ENCODE peak calls at places on chromosomes 7 and 10, in five cellular contexts. One of them, this sample, is unnamed.

GRCh38 chr10:108911814-108912541 is 1011.3 kb downstream of the XPNPEP1 start:
- DNase-seq in AG09309: no peak
- DNase-seq in prostate gland: no peak
- DNase-seq in GM23338: peak; percentile 97
- DNase-seq in GM12878: no peak
- DNase-seq in this sample: peak; percentile 34

GRCh38 chr10:36313142-36313541 is 671.0 kb upstream of the FZD8 start:
- DNase-seq in AG09309: no peak
- DNase-seq in prostate gland: no peak
- DNase-seq in GM23338: no peak
- DNase-seq in GM12878: no peak
- DNase-seq in this sample: no peak

GRCh38 chr7:101792051-101792651 is 25.3 kb upstream of the CUX1 start:
- DNase-seq in AG09309: peak; percentile 52
- DNase-seq in prostate gland: peak; percentile 43
- DNase-seq in GM23338: no peak
- DNase-seq in GM12878: no peak
- DNase-seq in this sample: no peak

GRCh38 chr10:60430017-60430416 is 40.3 kb upstream of the ANK3 start:
- DNase-seq in AG09309: peak; percentile 66
- DNase-seq in prostate gland: peak; percentile 23
- DNase-seq in GM23338: no peak
- DNase-seq in GM12878: no peak
- DNase-seq in this sample: peak; percentile 66

GRCh38 chr7:98362517-98362916 is 38.4 kb downstream of the BAIAP2L1 start:
- DNase-seq in AG09309: no peak
- DNase-seq in prostate gland: no peak
- DNase-seq in GM23338: peak; percentile 16
- DNase-seq in GM12878: no peak
- DNase-seq in this sample: no peak

GRCh38 chr10:71963756-71964668 is at the start of gene CHST3:
- DNase-seq in AG09309: no peak
- DNase-seq in prostate gland: peak; percentile 41
- DNase-seq in GM23338: peak; percentile 68
- DNase-seq in GM12878: no peak
- DNase-seq in this sample: no peak

GRCh38 chr10:4981722-4982471 is 18.7 kb downstream of the AKR1C1 start:
- DNase-seq in AG09309: no peak
- DNase-seq in prostate gland: no peak
- DNase-seq in GM23338: peak; percentile 91
- DNase-seq in GM12878: no peak
- DNase-seq in this sample: no peak

GRCh38 chr7:158868754-158869410 is 12.5 kb downstream of the DYNC2I1 start:
- DNase-seq in AG09309: no peak
- DNase-seq in prostate gland: no peak
- DNase-seq in GM23338: no peak
- DNase-seq in GM12878: no peak
- DNase-seq in this sample: no peak

GRCh38 chr7:130896051-130896881 is 162.3 kb upstream of the KLF14 start:
- DNase-seq in AG09309: no peak
- DNase-seq in prostate gland: no peak
- DNase-seq in GM23338: peak; percentile 64
- DNase-seq in GM12878: no peak
- DNase-seq in this sample: no peak

GRCh38 chr10:36026656-36027390 is 384.7 kb upstream of the FZD8 start:
- DNase-seq in AG09309: peak; percentile 24
- DNase-seq in prostate gland: no peak
- DNase-seq in GM23338: no peak
- DNase-seq in GM12878: no peak
- DNase-seq in this sample: no peak

GRCh38 chr7:14055813-14056212 is 66.3 kb upstream of the ETV1 start:
- DNase-seq in AG09309: no peak
- DNase-seq in prostate gland: no peak
- DNase-seq in GM23338: no peak
- DNase-seq in GM12878: no peak
- DNase-seq in this sample: no peak

DNA sequence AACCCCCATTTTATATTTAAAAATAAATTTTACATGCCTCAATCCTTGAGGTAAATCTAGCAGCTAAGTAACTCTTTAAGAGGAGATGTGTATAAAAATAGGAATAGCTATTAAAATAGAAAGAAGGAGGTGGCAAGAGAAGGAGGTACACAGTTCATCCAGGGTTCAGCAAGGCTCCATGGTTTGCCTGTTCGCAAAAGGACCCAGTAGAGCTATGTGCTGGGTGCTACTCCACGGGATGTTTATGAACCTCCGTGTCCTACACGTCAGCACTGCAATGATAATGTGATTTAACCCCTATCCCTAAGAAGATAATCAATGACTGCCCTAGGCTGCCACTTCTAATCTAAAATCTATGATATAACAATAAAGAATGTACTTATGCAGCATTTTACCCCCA is 926 bp upstream of the DENND11 start:
- DNase-seq in AG09309: no peak
- DNase-seq in prostate gland: no peak
- DNase-seq in GM23338: no peak
- DNase-seq in GM12878: no peak
- DNase-seq in this sample: no peak
- H3K4me3 ChIP-seq in AG09309: no peak overlapping the region
- H3K4me3 ChIP-seq in prostate gland: peak overlapping the region; percentile 90
- H3K4me3 ChIP-seq in GM23338: peak overlapping the region; percentile 75
- H3K4me3 ChIP-seq in GM12878: no peak overlapping the region
- H3K4me3 ChIP-seq in this sample: no peak overlapping the region

DNA sequence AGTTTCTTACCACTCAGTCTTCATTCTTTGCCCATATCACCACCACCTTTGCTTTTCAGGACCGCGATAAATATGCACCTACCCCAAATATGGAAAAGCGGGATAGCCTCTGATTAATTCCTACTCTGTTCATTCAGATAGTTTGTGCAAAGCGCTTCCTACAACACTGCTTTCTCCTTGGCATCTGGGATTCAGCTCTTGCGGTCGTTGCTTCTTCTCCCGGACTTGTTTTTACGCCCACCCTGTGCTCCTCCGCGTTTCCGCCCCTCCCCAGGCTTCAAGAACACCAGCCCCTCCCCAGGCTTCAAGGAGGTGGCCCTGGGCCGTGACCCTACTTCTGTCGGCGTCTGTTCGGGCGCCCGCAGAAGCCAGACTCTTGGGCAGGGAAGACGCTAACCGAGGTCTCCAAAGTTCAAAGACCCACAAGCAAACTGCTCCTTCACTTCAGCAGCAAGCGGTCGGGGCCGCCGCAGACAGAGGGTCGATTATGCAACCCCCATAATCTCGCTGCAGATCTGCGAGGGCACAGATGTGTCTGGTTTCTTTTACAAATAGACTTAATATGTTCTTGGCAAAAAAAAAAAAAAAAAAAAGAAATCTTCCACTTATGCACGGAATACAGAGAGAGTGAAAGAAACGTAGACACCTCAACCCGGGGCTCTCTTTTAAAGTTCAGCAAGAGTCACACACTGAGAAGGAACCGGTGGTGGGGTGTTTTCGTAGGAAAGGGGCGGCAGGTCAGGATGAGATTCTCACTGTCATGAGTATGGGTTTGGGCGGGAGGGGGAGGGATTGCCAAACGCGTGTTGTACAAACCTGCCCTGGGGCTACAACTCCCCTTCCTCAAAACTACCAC is 2.0 kb downstream of the DLX5 start:
- DNase-seq in AG09309: no peak
- DNase-seq in prostate gland: no peak
- DNase-seq in GM23338: peak; percentile 39
- DNase-seq in GM12878: no peak
- DNase-seq in this sample: no peak
- H3K4me3 ChIP-seq in AG09309: no peak overlapping the region
- H3K4me3 ChIP-seq in prostate gland: no peak overlapping the region
- H3K4me3 ChIP-seq in GM23338: peak overlapping the region; percentile 58
- H3K4me3 ChIP-seq in GM12878: no peak overlapping the region
- H3K4me3 ChIP-seq in this sample: no peak overlapping the region

GRCh38 chr10:97321032-97321806 is 2.1 kb downstream of the FRAT1 start:
- DNase-seq in AG09309: no peak
- DNase-seq in prostate gland: no peak
- DNase-seq in GM23338: peak; percentile 79
- DNase-seq in GM12878: no peak
- DNase-seq in this sample: no peak
- H3K4me3 ChIP-seq in AG09309: peak overlapping the region; percentile 10
- H3K4me3 ChIP-seq in prostate gland: peak overlapping the region; percentile 78
- H3K4me3 ChIP-seq in GM23338: peak overlapping the region; percentile 86
- H3K4me3 ChIP-seq in GM12878: peak overlapping the region; percentile 38
- H3K4me3 ChIP-seq in this sample: no peak overlapping the region

GRCh38 chr10:124388476-124388822 is 30.3 kb downstream of the OAT start:
- DNase-seq in AG09309: no peak
- DNase-seq in prostate gland: no peak
- DNase-seq in GM23338: no peak
- DNase-seq in GM12878: no peak
- DNase-seq in this sample: no peak

GRCh38 chr10:124390788-124391187 is 27.9 kb downstream of the OAT start:
- DNase-seq in AG09309: no peak
- DNase-seq in prostate gland: no peak
- DNase-seq in GM23338: no peak
- DNase-seq in GM12878: no peak
- DNase-seq in this sample: no peak

GRCh38 chr10:124387078-124387874 is 31.4 kb downstream of the OAT start:
- DNase-seq in AG09309: no peak
- DNase-seq in prostate gland: no peak
- DNase-seq in GM23338: peak; percentile 47
- DNase-seq in GM12878: no peak
- DNase-seq in this sample: no peak

GRCh38 chr10:124388823-124389612 is 29.7 kb downstream of the OAT start:
- DNase-seq in AG09309: peak; percentile 14
- DNase-seq in prostate gland: peak; percentile 84
- DNase-seq in GM23338: peak; percentile 92
- DNase-seq in GM12878: peak; percentile 40
- DNase-seq in this sample: peak; percentile 24

GRCh38 chr10:124389613-124390361 is 28.9 kb downstream of the OAT start:
- DNase-seq in AG09309: no peak
- DNase-seq in prostate gland: no peak
- DNase-seq in GM23338: no peak
- DNase-seq in GM12878: no peak
- DNase-seq in this sample: no peak
- H3K4me3 ChIP-seq in AG09309: no peak overlapping the region
- H3K4me3 ChIP-seq in prostate gland: peak overlapping the region; percentile 37
- H3K4me3 ChIP-seq in GM23338: peak overlapping the region; percentile 80
- H3K4me3 ChIP-seq in GM12878: no peak overlapping the region
- H3K4me3 ChIP-seq in this sample: peak overlapping the region; percentile 35

DNA sequence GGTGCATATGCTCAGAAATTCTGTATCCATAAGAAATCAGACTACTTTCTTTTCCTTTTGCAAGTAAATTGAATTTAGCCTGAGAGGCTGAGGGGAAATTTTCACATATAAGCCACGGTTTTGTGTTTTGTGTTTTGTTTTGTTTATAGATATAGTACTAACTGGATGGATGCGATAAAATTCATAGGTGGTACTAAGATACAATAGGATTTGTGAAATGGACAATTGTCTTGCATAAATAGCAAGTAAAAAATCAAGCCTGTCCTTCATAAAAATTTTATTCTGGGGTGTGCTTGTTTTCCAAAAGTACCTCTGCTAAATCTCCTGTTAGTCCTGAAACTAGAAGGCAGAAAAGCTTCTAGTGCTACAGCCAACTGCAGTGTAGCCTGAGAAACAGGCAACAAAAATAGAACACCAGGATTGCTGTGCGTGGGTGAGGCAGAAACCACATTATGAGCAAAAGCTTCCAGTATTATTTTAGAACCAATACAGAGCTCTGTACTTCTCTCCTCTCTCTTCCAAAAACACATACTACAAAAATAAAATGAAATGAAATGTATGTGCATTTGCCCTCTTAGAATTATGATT is 634 bp upstream of the HDAC9 start:
- DNase-seq in AG09309: no peak
- DNase-seq in prostate gland: no peak
- DNase-seq in GM23338: peak; percentile 15
- DNase-seq in GM12878: no peak
- DNase-seq in this sample: no peak
- H3K4me3 ChIP-seq in AG09309: peak overlapping the region; percentile 14
- H3K4me3 ChIP-seq in prostate gland: no peak overlapping the region
- H3K4me3 ChIP-seq in GM23338: peak overlapping the region; percentile 57
- H3K4me3 ChIP-seq in GM12878: peak overlapping the region; percentile 67
- H3K4me3 ChIP-seq in this sample: peak overlapping the region; percentile 32

GRCh38 chr7:143391462-143392404 is 10.6 kb downstream of the ZYX start:
- DNase-seq in AG09309: no peak
- DNase-seq in prostate gland: no peak
- DNase-seq in GM23338: no peak
- DNase-seq in GM12878: no peak
- DNase-seq in this sample: peak; percentile 59
- H3K4me3 ChIP-seq in AG09309: no peak overlapping the region
- H3K4me3 ChIP-seq in prostate gland: no peak overlapping the region
- H3K4me3 ChIP-seq in GM23338: no peak overlapping the region
- H3K4me3 ChIP-seq in GM12878: no peak overlapping the region
- H3K4me3 ChIP-seq in this sample: no peak overlapping the region